ENCODE peak calls at places on chromosomes 11 and 22, in seven cellular contexts. T is A549; F is AG04450; U is CD4-positive, CD25-positive, alpha-beta regulatory T cell; Y is uterus; C is fibroblast of pulmonary artery; R is heart left ventricle. E is an unnamed sample.

GRCh38 chr11:67482275-67482735 is 521 bp upstream of the AIP start:
- DNase-seq in Y (no peak), C (no peak), F (no peak), T (no peak), U (no peak), R (peak; percentile 62), E (no peak)

GRCh38 chr11:12281571-12282478 is 95.5 kb upstream of the PARVA start:
- DNase-seq in U (peak; percentile 73), C (peak; percentile 88), R (peak; percentile 89), F (peak; percentile 73), T (peak; percentile 77), Y (peak; percentile 87), E (peak; percentile 82)

GRCh38 chr11:130677486-130678153 is 229.2 kb downstream of the ADAMTS15 start:
- DNase-seq in T (peak; percentile 42), R (no peak), U (no peak), C (peak; percentile 93), F (peak; percentile 45), Y (no peak), E (peak; percentile 83)

GRCh38 chr22:31275018-31275417 is 17.3 kb downstream of the PIK3IP1 start:
- DNase-seq in U (no peak), F (no peak), T (no peak), Y (no peak), C (no peak), R (no peak), E (no peak)

GRCh38 chr11:69943506-69943905 is 124.3 kb upstream of the FGF3 start:
- DNase-seq in U (no peak), R (peak; percentile 76), C (no peak), F (no peak), Y (no peak), T (no peak), E (no peak)

GRCh38 chr11:59172345-59173079 is 580 bp downstream of the DTX4 start:
- DNase-seq in U (no peak), Y (no peak), R (no peak), C (no peak), F (no peak), T (no peak), E (no peak)

GRCh38 chr11:57331720-57332119 is 4.0 kb downstream of the SSRP1 start:
- DNase-seq in F (no peak), U (no peak), C (no peak), T (no peak), Y (no peak), R (peak; percentile 31), E (no peak)

GRCh38 chr11:126140106-126140931 is 71.1 kb downstream of the RPUSD4 start:
- DNase-seq in R (no peak), C (no peak), U (no peak), T (no peak), F (no peak), Y (peak; percentile 56), E (peak; percentile 63)

GRCh38 chr22:20015971-20016733 is 471 bp downstream of the ARVCF start:
- DNase-seq in R (peak; percentile 71), U (no peak), Y (peak; percentile 28), T (peak; percentile 12), F (no peak), C (no peak), E (no peak)

GRCh38 chr11:126290887-126291286 is 8.0 kb downstream of the TIRAP start:
- DNase-seq in Y (no peak), U (no peak), F (no peak), C (no peak), T (no peak), R (no peak), E (no peak)

GRCh38 chr22:36343720-36344105 is 44.1 kb downstream of the MYH9 start:
- DNase-seq in T (no peak), C (no peak), Y (no peak), F (no peak), R (no peak), U (no peak), E (no peak)

GRCh38 chr11:113242767-113243397 is 71.5 kb upstream of the TTC12 start:
- DNase-seq in R (no peak), F (no peak), Y (peak; percentile 26), C (peak; percentile 69), U (peak; percentile 53), T (no peak), E (peak; percentile 63)
- H3K4me3 ChIP-seq in R (peak overlapping the region; percentile 29), F (peak overlapping the region; percentile 48), Y (peak overlapping the region; percentile 24), C (peak overlapping the region; percentile 50), U (peak overlapping the region; percentile 61), T (no peak overlapping the region), E (peak overlapping the region; percentile 46)

GRCh38 chr11:10116588-10116987 is 177.4 kb downstream of the SBF2 start:
- DNase-seq in Y (no peak), F (no peak), U (peak; percentile 32), R (no peak), C (no peak), T (no peak), E (no peak)
- H3K4me3 ChIP-seq in Y (no peak overlapping the region), F (no peak overlapping the region), U (no peak overlapping the region), R (no peak overlapping the region), C (no peak overlapping the region), T (no peak overlapping the region), E (no peak overlapping the region)

GRCh38 chr11:88508558-88508807 is 170.9 kb upstream of the CTSC start:
- DNase-seq in T (no peak), Y (no peak), F (no peak), C (no peak), R (peak; percentile 57), U (no peak), E (no peak)
- H3K4me3 ChIP-seq in T (peak overlapping the region; percentile 42), Y (no peak overlapping the region), F (no peak overlapping the region), C (no peak overlapping the region), R (peak overlapping the region; percentile 28), U (no peak overlapping the region), E (no peak overlapping the region)

DNA sequence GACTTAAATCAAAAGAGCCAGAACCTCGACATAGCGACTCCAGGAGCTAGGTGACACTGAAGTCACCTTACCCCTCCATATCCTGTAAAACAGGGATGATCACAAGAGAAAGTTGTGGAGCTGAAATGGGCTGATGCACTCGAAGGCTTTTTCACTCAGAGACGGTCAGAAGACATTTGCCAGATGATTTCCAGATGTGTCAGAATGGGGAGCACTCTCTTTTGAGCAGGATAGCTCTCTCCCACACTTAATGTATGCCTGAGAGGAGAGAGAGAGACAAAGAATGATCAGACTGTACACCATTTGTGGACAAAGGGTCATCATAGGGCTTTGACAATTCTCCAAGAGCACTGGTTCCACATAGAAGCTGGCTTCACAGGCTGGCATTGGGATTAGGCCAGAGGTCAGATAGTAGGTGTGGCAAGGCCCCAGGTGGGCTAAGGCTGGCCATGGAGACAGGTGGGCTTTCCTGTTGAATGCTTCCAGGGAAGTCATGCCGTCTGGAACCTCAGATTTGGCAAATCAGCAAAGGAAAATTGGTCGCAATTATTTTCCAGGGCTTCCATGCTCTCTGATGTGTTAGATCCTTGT is 42.3 kb upstream of the ETS1 start:
- DNase-seq in C (no peak), T (no peak), F (no peak), Y (no peak), U (peak; percentile 44), R (no peak), E (no peak)
- H3K4me3 ChIP-seq in C (no peak overlapping the region), T (no peak overlapping the region), F (no peak overlapping the region), Y (no peak overlapping the region), U (peak overlapping the region; percentile 51), R (no peak overlapping the region), E (no peak overlapping the region)